ENCODE peak calls at places on chromosome 16, in five cellular contexts. A is HCT116, R is breast epithelium, W is heart left ventricle, F is esophagus muscularis mucosa. P is an unnamed sample.

GRCh38 chr16:14172200-14172805 is 101.2 kb downstream of the MRTFB start:
- DNase-seq in R (no peak), A (no peak), F (no peak), W (no peak), P (no peak)

GRCh38 chr16:10552998-10553491 is 27.4 kb downstream of the EMP2 start:
- DNase-seq in F (no peak), R (no peak), W (peak; percentile 74), A (no peak), P (no peak)

GRCh38 chr16:71727545-71728324 is 3.2 kb upstream of the PHLPP2 start:
- DNase-seq in W (no peak), R (no peak), F (no peak), A (no peak), P (no peak)

GRCh38 chr16:68873635-68874471 is 30.5 kb downstream of the TANGO6 start:
- DNase-seq in W (no peak), R (no peak), F (no peak), A (no peak), P (no peak)

GRCh38 chr16:87186440-87186839 is 130.8 kb downstream of the C16orf95 start:
- DNase-seq in W (no peak), F (no peak), R (no peak), A (no peak), P (no peak)

GRCh38 chr16:75111514-75112280 is 4.9 kb downstream of the LDHD start:
- DNase-seq in W (peak; percentile 58), F (no peak), A (no peak), R (no peak), P (peak; percentile 43)

GRCh38 chr16:9658586-9658985 is 523.6 kb downstream of the GRIN2A start:
- DNase-seq in A (no peak), F (no peak), R (no peak), W (no peak), P (no peak)

GRCh38 chr16:65773319-65773874 is 593.1 kb upstream of the CDH5 start:
- DNase-seq in W (no peak), R (no peak), F (no peak), A (no peak), P (no peak)

GRCh38 chr16:8852534-8852933 is 16.3 kb downstream of the CARHSP1 start:
- DNase-seq in F (no peak), W (no peak), A (no peak), R (no peak), P (no peak)

GRCh38 chr16:87096746-87097145 is 220.4 kb downstream of the C16orf95 start:
- DNase-seq in R (no peak), F (no peak), W (no peak), A (no peak), P (no peak)

GRCh38 chr16:2516391-2517240 is 2.9 kb downstream of the ATP6V0C start:
- DNase-seq in W (no peak), R (no peak), A (no peak), F (no peak), P (peak; percentile 20)

GRCh38 chr16:53991181-53992056 is 287.5 kb downstream of the FTO start:
- DNase-seq in W (no peak), R (no peak), F (no peak), A (no peak), P (no peak)

GRCh38 chr16:86396918-86397317 is 113.4 kb upstream of the FOXF1 start:
- DNase-seq in F (no peak), W (no peak), A (peak; percentile 28), R (no peak), P (peak; percentile 63)

GRCh38 chr16:77131398-77131797 is 59.6 kb upstream of the MON1B start:
- DNase-seq in W (no peak), F (no peak), R (no peak), A (no peak), P (no peak)

GRCh38 chr16:88412766-88413165 is 30.0 kb downstream of the ZNF469 start:
- DNase-seq in A (no peak), W (no peak), F (no peak), R (no peak), P (no peak)

GRCh38 chr16:67170168-67170947 is at the start of gene NOL3:
- DNase-seq in W (peak; percentile 88), R (peak; percentile 76), A (no peak), F (peak; percentile 97), P (peak; percentile 83)

GRCh38 chr16:28498666-28499065 is 4.2 kb downstream of the APOBR start:
- DNase-seq in F (no peak), A (no peak), W (no peak), R (no peak), P (no peak)

GRCh38 chr16:50203681-50204080 is 50.6 kb downstream of the TENT4B start:
- DNase-seq in R (no peak), F (no peak), W (no peak), A (no peak), P (no peak)

GRCh38 chr16:10881479-10882030 is 4.6 kb downstream of the CIITA start:
- DNase-seq in A (no peak), W (no peak), F (no peak), R (no peak), P (no peak)

GRCh38 chr16:12539185-12539929 is 264.3 kb downstream of the CPPED1 start:
- DNase-seq in W (no peak), R (no peak), F (no peak), A (no peak), P (no peak)

GRCh38 chr16:58635502-58635901 is 5.9 kb upstream of the CNOT1 start:
- DNase-seq in R (no peak), A (no peak), F (no peak), W (no peak), P (no peak)

GRCh38 chr16:50324345-50324744 is 44.4 kb downstream of the BRD7 start:
- DNase-seq in F (no peak), A (no peak), W (no peak), R (no peak), P (no peak)

GRCh38 chr16:57600952-57601580 is 27.4 kb upstream of the ADGRG1 start:
- DNase-seq in R (no peak), W (no peak), F (no peak), A (no peak), P (no peak)

GRCh38 chr16:68642436-68643064 is 2.6 kb upstream of the CDH3 start:
- DNase-seq in W (no peak), R (peak; percentile 59), F (no peak), A (no peak), P (peak; percentile 42)

GRCh38 chr16:77221482-77221881 is 22.3 kb downstream of the SYCE1L start:
- DNase-seq in A (no peak), W (no peak), F (no peak), R (no peak), P (no peak)

GRCh38 chr16:75946058-75946457 is 219.8 kb upstream of the CPHXL start:
- DNase-seq in W (no peak), F (no peak), A (no peak), R (no peak), P (no peak)

GRCh38 chr16:9012848-9013507 is 49.3 kb upstream of the USP7 start:
- DNase-seq in A (no peak), F (no peak), R (no peak), W (peak; percentile 19), P (no peak)

GRCh38 chr16:27226476-27226875 is 23.1 kb downstream of the KDM8 start:
- DNase-seq in R (peak; percentile 56), A (no peak), W (no peak), F (no peak), P (no peak)

GRCh38 chr16:57485916-57486857 is at the start of gene DOK4:
- DNase-seq in W (peak; percentile 87), A (no peak), R (peak; percentile 59), F (no peak), P (peak; percentile 86)

GRCh38 chr16:50735629-50736122 is 6.2 kb upstream of the CYLD start:
- DNase-seq in R (no peak), A (no peak), W (no peak), F (peak; percentile 34), P (no peak)

GRCh38 chr16:62018301-62019060 is 17.8 kb downstream of the CDH8 start:
- DNase-seq in F (no peak), A (no peak), W (no peak), R (no peak), P (no peak)

GRCh38 chr16:27520982-27521673 is 28.6 kb downstream of the GTF3C1 start:
- DNase-seq in F (no peak), W (peak; percentile 87), R (no peak), A (no peak), P (peak; percentile 54)

GRCh38 chr16:53766304-53767016 is 62.5 kb downstream of the FTO start:
- DNase-seq in W (no peak), R (no peak), F (no peak), A (no peak), P (no peak)

GRCh38 chr16:88086571-88087516 is 135.6 kb downstream of the BANP start:
- DNase-seq in F (no peak), W (no peak), R (no peak), A (no peak), P (no peak)

GRCh38 chr16:67562526-67562917 is at the start of gene CTCF:
- DNase-seq in A (peak; percentile 50), W (peak; percentile 89), R (no peak), F (no peak), P (peak; percentile 81)

GRCh38 chr16:67968440-67969285 is at the start of gene SLC12A4:
- DNase-seq in W (peak; percentile 93), F (no peak), A (peak; percentile 19), R (peak; percentile 84), P (peak; percentile 91)

GRCh38 chr16:48556913-48557351 is 53.0 kb downstream of the N4BP1 start:
- DNase-seq in W (no peak), R (no peak), A (peak; percentile 24), F (no peak), P (no peak)

GRCh38 chr16:66899310-66899944 is 19.1 kb downstream of the PDP2 start:
- DNase-seq in F (no peak), W (no peak), R (no peak), A (no peak), P (no peak)

GRCh38 chr16:89491238-89491869 is 993 bp upstream of the ANKRD11 start:
- DNase-seq in F (no peak), W (no peak), A (no peak), R (no peak), P (no peak)

GRCh38 chr16:89491974-89492687 is 1.8 kb upstream of the ANKRD11 start:
- DNase-seq in R (no peak), W (no peak), F (no peak), A (no peak), P (no peak)

GRCh38 chr16:89489731-89490385 is 503 bp downstream of the ANKRD11 start:
- DNase-seq in A (no peak), R (no peak), F (no peak), W (no peak), P (peak; percentile 37)

GRCh38 chr16:89490386-89491237 is at the start of gene ANKRD11:
- DNase-seq in R (peak; percentile 100), A (peak; percentile 100), W (peak; percentile 99), F (peak; percentile 100), P (peak; percentile 99)

GRCh38 chr16:89489040-89489721 is 1.2 kb downstream of the ANKRD11 start:
- DNase-seq in R (peak; percentile 91), A (peak; percentile 85), W (peak; percentile 82), F (peak; percentile 98), P (peak; percentile 83)
- TF ChIP-seq POLR2A in R (no peak), A (no peak), W (no peak), F (no peak), P (no peak)

GRCh38 chr16:85288869-85289660 is 176.8 kb upstream of the CIBAR2 start:
- DNase-seq in A (no peak), F (no peak), W (no peak), R (no peak), P (no peak)
- TF ChIP-seq POLR2A in A (no peak), F (no peak), W (no peak), R (no peak), P (no peak)

GRCh38 chr16:1426734-1427451 is 4.0 kb upstream of the PERCC1 start:
- DNase-seq in R (no peak), A (no peak), W (no peak), F (no peak), P (no peak)
- TF ChIP-seq POLR2A in R (no peak), A (no peak), W (no peak), F (no peak), P (no peak)

GRCh38 chr16:70454221-70455034 is at the start of gene FCSK:
- DNase-seq in R (no peak), A (peak; percentile 50), W (peak; percentile 72), F (no peak), P (peak; percentile 71)
- TF ChIP-seq POLR2A in R (no peak), A (no peak), W (no peak), F (no peak), P (no peak)

P was measured in uterus.